ENCODE peak calls at places on chromosomes 7 and 10, in four cellular contexts. Z is ascending aorta; L is bronchial epithelial cell; C is activated T-helper 9 cell treated with anti-CD3 and anti-CD28 coated beads, Interleukin-2, amount 50 U/mL, for 16 hours. E is an unnamed sample.

GRCh38 chr7:43764807-43765491 is 6.5 kb downstream of the BLVRA start:
- DNase-seq in L (peak), Z (no peak), C (no peak), E (no peak)

GRCh38 chr7:5426226-5426475 is 2.5 kb upstream of the TNRC18 start:
- DNase-seq in L (peak), Z (no peak), C (no peak), E (no peak)

GRCh38 chr7:148058092-148058491 is 532.5 kb upstream of the C7orf33 start:
- DNase-seq in Z (no peak), C (no peak), L (no peak), E (no peak)

GRCh38 chr7:44279731-44280505 is 45.5 kb downstream of the CAMK2B start:
- DNase-seq in C (no peak), L (no peak), Z (peak), E (no peak)

GRCh38 chr7:36523371-36523953 is 133.8 kb downstream of the ANLN start:
- DNase-seq in L (no peak), Z (no peak), C (no peak), E (no peak)

GRCh38 chr10:115710136-115710535 is 562.9 kb downstream of the GFRA1 start:
- DNase-seq in C (no peak), Z (no peak), L (peak), E (no peak)

GRCh38 chr10:62082729-62083412 is 181.4 kb downstream of the ARID5B start:
- DNase-seq in C (no peak), Z (no peak), L (peak), E (no peak)

GRCh38 chr7:155994253-155994811 is 182.1 kb upstream of the SHH start:
- DNase-seq in C (no peak), Z (no peak), L (no peak), E (no peak)

GRCh38 chr7:31526882-31527281 is 13.0 kb downstream of the ITPRID1 start:
- DNase-seq in L (peak), C (no peak), Z (no peak), E (no peak)

GRCh38 chr7:12210179-12211053 is 678 bp upstream of the TMEM106B start:
- DNase-seq in L (no peak), C (no peak), Z (peak), E (no peak)

GRCh38 chr10:120887482-120887881 is 36.3 kb downstream of the WDR11 start:
- DNase-seq in C (no peak), Z (no peak), L (no peak), E (no peak)

GRCh38 chr7:6179620-6180343 is 92.6 kb downstream of the CYTH3 start:
- DNase-seq in C (no peak), Z (no peak), L (no peak), E (no peak)

E was measured in stimulated activated effector memory CD8-positive, alpha-beta T cell treated with anti-CD3 and anti-CD28 coated beads, Interleukin-12 subunit alpha, Interleukin-12 subunit beta, amount 100 ng/mL, for 72 hours.